ENCODE peak calls at places on chromosomes 4 and X, in four cellular contexts. B is lower leg skin, Q is fibroblast of the aortic adventitia, L is tibial artery. R is an unnamed sample.

GRCh38 chrX:95884196-95884595 is 800.4 kb upstream of the DIAPH2 start:
- DNase-seq in B (peak; percentile 10), L (no peak), Q (peak; percentile 44), R (no peak)

GRCh38 chr4:108425988-108426387 is 194.4 kb upstream of the RPL34 start:
- DNase-seq in B (no peak), Q (peak; percentile 68), L (no peak), R (peak; percentile 49)

GRCh38 chrX:40471965-40472648 is 108.7 kb upstream of the ATP6AP2 start:
- DNase-seq in B (peak; percentile 15), L (no peak), Q (peak; percentile 60), R (peak; percentile 49)

GRCh38 chr4:94168321-94168720 is 39.3 kb upstream of the SMARCAD1 start:
- DNase-seq in L (no peak), Q (no peak), B (no peak), R (peak; percentile 3)

GRCh38 chr4:48642421-48643144 is 137.5 kb downstream of the FRYL start:
- DNase-seq in L (no peak), B (no peak), Q (peak; percentile 72), R (no peak)

GRCh38 chr4:108972613-108973283 is 209.9 kb upstream of the ETNPPL start:
- DNase-seq in B (no peak), Q (no peak), L (no peak), R (no peak)

GRCh38 chrX:154486396-154487207 is at the start of gene UBL4A:
- DNase-seq in B (peak; percentile 25), L (peak; percentile 49), Q (peak; percentile 15), R (no peak)

GRCh38 chrX:20265726-20266681 is 705 bp downstream of the RPS6KA3 start:
- DNase-seq in L (peak; percentile 20), B (no peak), Q (no peak), R (no peak)

GRCh38 chr4:6199344-6199921 is 916 bp downstream of the JAKMIP1 start:
- DNase-seq in B (no peak), Q (no peak), L (peak; percentile 6), R (no peak)

GRCh38 chr4:10086506-10087120 is 30.0 kb downstream of the WDR1 start:
- DNase-seq in B (no peak), L (no peak), Q (no peak), R (no peak)

GRCh38 chr4:3442959-3443749 is 1.4 kb downstream of the HGFAC start:
- DNase-seq in L (no peak), B (no peak), Q (peak; percentile 19), R (no peak)

GRCh38 chr4:10738826-10739489 is 54.4 kb upstream of the CLNK start:
- DNase-seq in B (no peak), Q (no peak), L (no peak), R (no peak)

GRCh38 chr4:81565137-81565870 is 93.6 kb upstream of the RASGEF1B start:
- DNase-seq in B (peak; percentile 75), L (peak; percentile 87), Q (peak; percentile 19), R (no peak)

GRCh38 chr4:8779371-8779988 is 92.2 kb downstream of the HMX1 start:
- DNase-seq in B (no peak), L (no peak), Q (no peak), R (no peak)

GRCh38 chr4:170109586-170110289 is 20.0 kb upstream of the AADAT start:
- DNase-seq in Q (peak; percentile 51), L (no peak), B (no peak), R (no peak)

GRCh38 chrX:920234-920799 is 289.7 kb downstream of the SHOX start:
- DNase-seq in L (no peak), Q (no peak), B (no peak), R (no peak)

GRCh38 chrX:149512225-149512885 is 7.2 kb upstream of the IDS start:
- DNase-seq in B (peak; percentile 22), Q (peak; percentile 57), L (peak; percentile 34), R (no peak)

GRCh38 chr4:4418676-4419370 is 31.9 kb downstream of the NSG1 start:
- DNase-seq in Q (no peak), L (peak; percentile 14), B (no peak), R (no peak)

DNA sequence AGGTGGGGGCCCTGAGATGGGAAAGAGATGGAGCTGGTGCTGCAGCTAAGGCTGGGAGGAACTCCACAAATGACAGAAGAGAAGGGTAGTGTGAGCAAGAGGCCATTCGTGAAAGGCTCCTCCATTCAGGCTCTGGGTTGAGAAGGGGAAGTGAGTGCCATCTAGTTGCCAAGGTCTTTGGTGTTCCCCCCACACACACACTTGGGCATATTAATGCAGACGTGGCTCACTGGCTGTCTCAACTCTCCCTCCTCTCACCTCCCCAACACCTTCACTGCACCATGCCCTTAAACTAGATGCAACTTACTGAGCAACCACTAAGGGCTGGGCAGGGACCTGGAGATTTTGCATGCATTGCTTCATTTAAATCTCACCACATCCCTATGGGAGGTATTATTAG is 8.7 kb downstream of the CLRN2 start:
- DNase-seq in Q (no peak), B (no peak), L (no peak), R (no peak)
- H3K4me3 ChIP-seq in Q (no peak overlapping the region), B (no peak overlapping the region), L (no peak overlapping the region), R (no peak overlapping the region)

GRCh38 chrX:69133561-69134542 is 31.4 kb downstream of the PJA1 start:
- DNase-seq in L (no peak), Q (peak; percentile 67), B (no peak), R (no peak)
- TF ChIP-seq CTCF in L (peak; percentile 10), Q (peak; percentile 58), B (no peak), R (peak; percentile 35)

GRCh38 chrX:63930140-63930539 is 145.1 kb upstream of the ARHGEF9 start:
- DNase-seq in L (no peak), Q (no peak), B (no peak), R (no peak)

GRCh38 chrX:63932006-63932405 is 147.0 kb upstream of the ARHGEF9 start:
- DNase-seq in Q (no peak), L (no peak), B (no peak), R (no peak)

GRCh38 chrX:63932907-63933306 is 147.9 kb upstream of the ARHGEF9 start:
- DNase-seq in L (no peak), B (no peak), Q (no peak), R (no peak)

GRCh38 chrX:63934791-63935190 is 149.8 kb upstream of the ARHGEF9 start:
- DNase-seq in B (no peak), L (no peak), Q (no peak), R (no peak)

DNA sequence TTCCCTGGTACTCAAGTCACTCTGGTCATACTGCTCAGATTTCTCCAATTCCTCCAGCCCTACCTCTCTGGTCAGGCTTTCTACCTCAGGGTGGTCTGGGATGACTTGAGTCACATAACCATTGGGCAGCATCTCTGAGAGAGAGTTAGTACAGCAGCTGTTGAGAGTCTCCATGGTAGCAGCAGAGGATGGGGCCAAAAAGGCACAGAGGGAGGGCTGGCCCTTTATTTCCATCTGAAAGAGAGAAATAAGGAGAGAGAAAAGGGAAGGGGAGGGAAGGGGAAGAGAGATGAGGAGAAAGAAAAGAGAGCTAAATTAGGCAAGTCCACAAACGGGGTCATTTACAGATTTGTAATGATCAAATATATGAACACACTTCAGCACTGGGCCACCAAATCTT is 149.1 kb upstream of the ARHGEF9 start:
- DNase-seq in L (no peak), B (no peak), Q (no peak), R (no peak)
- H3K4me3 ChIP-seq in L (no peak overlapping the region), B (no peak overlapping the region), Q (no peak overlapping the region), R (no peak overlapping the region)

DNA sequence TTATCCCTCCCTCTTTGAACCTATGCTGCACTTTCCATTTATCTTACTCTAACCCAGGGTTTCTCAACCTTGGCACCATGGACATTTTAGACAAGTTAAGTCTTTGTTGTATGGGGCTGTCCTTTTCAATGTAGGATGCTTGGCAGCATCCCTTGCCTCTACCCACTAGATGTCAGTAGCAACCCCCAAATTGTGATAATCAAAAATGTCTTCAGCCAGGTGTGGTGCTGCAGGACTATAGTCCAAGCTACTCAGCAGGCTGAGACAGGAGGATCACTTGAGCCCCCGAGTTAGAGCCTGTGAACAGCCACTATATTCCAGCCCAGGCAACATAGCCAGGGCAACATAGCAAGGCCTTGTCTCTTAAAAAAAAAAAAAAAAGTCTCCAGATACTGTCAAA is 7.0 kb downstream of the LRCH2 start:
- DNase-seq in B (no peak), Q (peak; percentile 26), L (no peak), R (no peak)
- TF ChIP-seq CTCF in B (no peak), Q (peak; percentile 46), L (peak; percentile 23), R (peak; percentile 24)

GRCh38 chr4:17781831-17782287 is 438 bp upstream of the FAM184B start:
- DNase-seq in B (no peak), Q (no peak), L (no peak), R (no peak)
- H3K4me3 ChIP-seq in B (no peak overlapping the region), Q (peak overlapping the region; percentile 60), L (peak overlapping the region; percentile 26), R (peak overlapping the region; percentile 57)

DNA sequence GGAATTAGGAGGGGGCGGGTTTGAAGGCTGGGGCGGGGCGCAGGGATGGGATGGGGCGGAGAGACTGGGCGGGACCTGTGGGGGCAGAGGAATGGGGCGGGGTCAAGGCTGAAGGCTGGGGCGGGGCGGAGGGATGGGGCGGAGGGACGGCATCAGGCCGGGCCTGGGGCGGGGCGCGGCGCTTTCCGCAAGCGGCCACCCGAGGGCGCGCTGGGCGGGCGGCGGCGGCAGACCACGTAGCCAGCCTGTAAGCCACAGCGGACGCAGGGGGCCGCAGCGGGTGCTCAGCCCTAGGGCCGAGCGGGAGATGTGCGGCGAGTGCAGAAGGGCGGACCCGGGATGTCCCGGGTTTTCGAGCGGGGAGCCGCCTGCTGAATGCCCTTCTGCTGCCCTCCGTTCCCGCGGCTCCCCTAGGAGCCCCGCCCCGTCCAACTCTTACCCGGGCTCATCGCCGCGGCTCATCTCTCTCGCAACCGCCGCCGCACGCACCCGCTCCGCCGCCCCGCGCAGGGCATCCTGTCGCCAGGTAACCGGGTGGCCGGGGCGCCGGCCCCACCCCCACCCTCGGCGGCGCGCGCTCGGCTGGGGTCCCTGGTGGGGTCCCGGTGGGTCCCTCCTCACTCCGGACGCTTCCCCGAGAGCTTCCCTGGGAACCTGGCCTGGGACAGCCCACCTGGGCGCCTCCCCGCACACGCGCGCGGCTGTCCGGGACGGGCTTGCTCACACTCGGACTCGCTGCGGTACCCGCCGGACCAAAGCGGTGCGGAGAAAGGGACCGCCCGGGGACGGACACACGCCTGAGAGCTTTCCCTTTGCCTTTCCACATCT is at the start of gene CCDC110:
- DNase-seq in L (peak; percentile 92), B (peak; percentile 87), Q (peak; percentile 97), R (peak; percentile 64)
- TF ChIP-seq CTCF in L (peak; percentile 70), B (no peak), Q (peak; percentile 53), R (peak; percentile 69)

DNA sequence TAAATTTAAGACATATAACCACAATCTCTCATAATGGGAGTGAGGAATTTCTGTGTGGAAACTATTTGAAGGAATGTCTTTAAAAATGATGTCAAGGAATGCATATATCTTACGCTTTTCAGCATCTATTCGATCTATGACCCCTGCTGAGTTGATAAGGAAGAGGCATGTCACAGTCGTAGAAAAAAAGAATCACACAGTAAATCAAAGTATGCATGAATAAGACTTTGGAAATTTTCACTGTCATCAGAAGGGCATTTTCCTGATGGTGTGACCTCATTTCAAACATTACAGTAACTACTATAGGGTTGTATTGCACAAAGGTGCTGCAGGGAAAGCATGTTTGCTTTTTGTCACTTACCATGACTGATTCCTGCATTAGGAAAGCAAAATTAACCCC is 41.5 kb downstream of the REELD1 start:
- DNase-seq in Q (peak; percentile 88), L (no peak), B (no peak), R (peak; percentile 61)
- H3K4me3 ChIP-seq in Q (no peak overlapping the region), L (no peak overlapping the region), B (no peak overlapping the region), R (no peak overlapping the region)

DNA sequence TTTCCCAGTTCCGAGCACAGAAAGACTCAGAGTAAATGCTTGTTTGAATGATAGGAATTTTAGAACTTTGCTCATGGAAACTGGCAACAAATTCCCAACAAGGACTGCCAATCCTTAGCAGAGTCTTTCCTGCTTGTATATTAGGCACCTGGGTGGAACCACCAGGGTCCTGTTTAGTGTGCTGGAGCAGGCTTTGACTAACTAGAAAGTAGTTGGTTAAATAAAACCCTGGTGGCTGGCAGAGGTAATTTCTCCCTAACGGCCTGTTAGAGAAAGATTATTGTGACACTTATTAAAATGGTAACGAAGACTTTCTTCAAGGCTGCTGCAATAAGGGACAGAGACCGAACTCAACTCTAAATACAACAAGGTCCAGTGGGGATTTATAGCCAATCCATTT is 103.6 kb upstream of the TEX13D start:
- DNase-seq in L (no peak), Q (no peak), B (no peak), R (no peak)
- TF ChIP-seq CTCF in L (no peak), Q (no peak), B (no peak), R (no peak)